ENCODE peak calls at places on chromosome 4, in ten cellular contexts. K, D, H, G, T, F, U, Q, A and C are unnamed samples.

GRCh38 chr4:8837181-8837811 is 34.3 kb downstream of the HMX1 start:
- DNase-seq in U (peak), F (no peak), A (peak), Q (no peak), T (no peak), G (no peak), H (no peak), K (no peak), D (no peak), C (no peak)

GRCh38 chr4:1990348-1990645 is 18.5 kb downstream of the NELFA start:
- DNase-seq in K (no peak), H (no peak), F (no peak), U (no peak), A (no peak), G (no peak), T (no peak), D (no peak), Q (no peak), C (no peak)

GRCh38 chr4:72376901-72377300 is 192.1 kb downstream of the ADAMTS3 start:
- DNase-seq in T (no peak), F (no peak), K (no peak), Q (no peak), A (no peak), U (no peak), D (no peak), G (no peak), H (no peak), C (no peak)

GRCh38 chr4:57614533-57614932 is 504.3 kb upstream of the IGFBP7 start:
- DNase-seq in K (no peak), D (no peak), F (no peak), G (no peak), Q (no peak), T (no peak), H (no peak), A (no peak), U (no peak), C (no peak)

GRCh38 chr4:16140520-16141249 is 56.9 kb upstream of the PROM1 start:
- DNase-seq in D (no peak), F (no peak), U (peak), Q (peak), H (no peak), A (no peak), K (peak), G (no peak), T (peak), C (peak)

GRCh38 chr4:89000844-89001360 is 56.1 kb downstream of the FAM13A start:
- DNase-seq in Q (peak), K (peak), G (no peak), T (peak), H (no peak), D (no peak), U (no peak), A (no peak), F (no peak), C (peak)

GRCh38 chr4:68218044-68218443 is 27.4 kb downstream of the TMPRSS11B start:
- DNase-seq in D (no peak), A (no peak), Q (no peak), G (no peak), K (peak), T (peak), H (no peak), F (no peak), U (no peak), C (no peak)

GRCh38 chr4:148030486-148030885 is 298.6 kb downstream of the ARHGAP10 start:
- DNase-seq in D (no peak), Q (peak), A (no peak), F (no peak), U (no peak), G (no peak), T (no peak), K (peak), H (no peak), C (no peak)

GRCh38 chr4:40848981-40849380 is 99.2 kb downstream of the NSUN7 start:
- DNase-seq in D (no peak), U (no peak), F (no peak), T (peak), A (no peak), K (peak), H (no peak), Q (no peak), G (no peak), C (no peak)

GRCh38 chr4:70979445-70980008 is 13.9 kb upstream of the DCK start:
- DNase-seq in G (no peak), U (no peak), K (no peak), D (no peak), A (no peak), F (no peak), H (no peak), T (no peak), Q (peak), C (no peak)

GRCh38 chr4:16496501-16496900 is 270.2 kb upstream of the TAPT1 start:
- DNase-seq in H (no peak), A (no peak), D (no peak), G (no peak), Q (no peak), K (peak), F (no peak), U (no peak), T (peak), C (no peak)